ENCODE peak calls at places on chromosome 13, in seven cellular contexts. One of them, this sample, is unnamed. For H3K9me3, the result is how much of the 10 kb centered on the place peaks cover.

GRCh38 chr13:30861836-30862467 is 44.1 kb upstream of the MEDAG start:
- DNase-seq in A549: no peak
- DNase-seq in Peyer's patch: no peak
- DNase-seq in GM23248: no peak
- DNase-seq in psoas muscle: no peak
- DNase-seq in cardiac muscle cell: no peak
- DNase-seq in lung: no peak
- DNase-seq in this sample: no peak

GRCh38 chr13:41428155-41428554 is 29.2 kb upstream of the RGCC start:
- DNase-seq in psoas muscle: no peak
- DNase-seq in A549: no peak
- DNase-seq in GM23248: peak
- DNase-seq in cardiac muscle cell: peak
- DNase-seq in Peyer's patch: no peak
- DNase-seq in lung: no peak
- DNase-seq in this sample: no peak

GRCh38 chr13:38355595-38356120 is 6.0 kb downstream of the UFM1 start:
- DNase-seq in GM23248: no peak
- DNase-seq in cardiac muscle cell: no peak
- DNase-seq in lung: no peak
- DNase-seq in psoas muscle: no peak
- DNase-seq in Peyer's patch: no peak
- DNase-seq in A549: no peak
- DNase-seq in this sample: no peak

GRCh38 chr13:93635687-93636086 is 409.1 kb downstream of the GPC6 start:
- DNase-seq in cardiac muscle cell: peak
- DNase-seq in lung: no peak
- DNase-seq in Peyer's patch: no peak
- DNase-seq in A549: no peak
- DNase-seq in GM23248: peak
- DNase-seq in psoas muscle: no peak
- DNase-seq in this sample: no peak

GRCh38 chr13:108895220-108895704 is 265.9 kb downstream of the MYO16 start:
- DNase-seq in GM23248: peak
- DNase-seq in psoas muscle: no peak
- DNase-seq in lung: no peak
- DNase-seq in Peyer's patch: no peak
- DNase-seq in A549: peak
- DNase-seq in cardiac muscle cell: peak
- DNase-seq in this sample: no peak

GRCh38 chr13:47184311-47184710 is 287.5 kb upstream of the HTR2A start:
- DNase-seq in Peyer's patch: no peak
- DNase-seq in cardiac muscle cell: peak
- DNase-seq in psoas muscle: no peak
- DNase-seq in A549: no peak
- DNase-seq in GM23248: peak
- DNase-seq in lung: no peak
- DNase-seq in this sample: no peak

GRCh38 chr13:112773601-112774447 is 84.0 kb downstream of the ATP11A start:
- DNase-seq in Peyer's patch: no peak
- DNase-seq in A549: no peak
- DNase-seq in lung: no peak
- DNase-seq in GM23248: no peak
- DNase-seq in cardiac muscle cell: no peak
- DNase-seq in psoas muscle: no peak
- DNase-seq in this sample: no peak

GRCh38 chr13:110845520-110845919 is 69.3 kb downstream of the ANKRD10 start:
- DNase-seq in GM23248: no peak
- DNase-seq in cardiac muscle cell: no peak
- DNase-seq in A549: no peak
- DNase-seq in psoas muscle: no peak
- DNase-seq in lung: no peak
- DNase-seq in Peyer's patch: no peak
- DNase-seq in this sample: no peak

GRCh38 chr13:110408286-110408685 is 101.2 kb downstream of the COL4A2 start:
- DNase-seq in lung: no peak
- DNase-seq in A549: no peak
- DNase-seq in Peyer's patch: no peak
- DNase-seq in psoas muscle: no peak
- DNase-seq in cardiac muscle cell: no peak
- DNase-seq in GM23248: no peak
- DNase-seq in this sample: no peak

GRCh38 chr13:42275506-42275905 is 3.6 kb downstream of the AKAP11 start:
- DNase-seq in Peyer's patch: no peak
- DNase-seq in cardiac muscle cell: no peak
- DNase-seq in lung: no peak
- DNase-seq in A549: no peak
- DNase-seq in psoas muscle: no peak
- DNase-seq in GM23248: no peak
- DNase-seq in this sample: no peak

GRCh38 chr13:89486065-89486464 is 1814.9 kb downstream of the SLITRK5 start:
- DNase-seq in A549: no peak
- DNase-seq in psoas muscle: no peak
- DNase-seq in GM23248: no peak
- DNase-seq in lung: no peak
- DNase-seq in Peyer's patch: no peak
- DNase-seq in cardiac muscle cell: no peak
- DNase-seq in this sample: no peak

GRCh38 chr13:43273362-43273761 is 250.0 kb downstream of the DNAJC15 start:
- DNase-seq in GM23248: peak
- DNase-seq in cardiac muscle cell: no peak
- DNase-seq in A549: no peak
- DNase-seq in Peyer's patch: no peak
- DNase-seq in lung: no peak
- DNase-seq in psoas muscle: no peak
- DNase-seq in this sample: no peak

GRCh38 chr13:24162604-24163003 is 2.1 kb downstream of the SPATA13 start:
- DNase-seq in GM23248: no peak
- DNase-seq in lung: no peak
- DNase-seq in cardiac muscle cell: no peak
- DNase-seq in psoas muscle: no peak
- DNase-seq in Peyer's patch: no peak
- DNase-seq in A549: no peak
- DNase-seq in this sample: no peak

GRCh38 chr13:112603641-112604220 is 15.8 kb upstream of the TUBGCP3 start:
- DNase-seq in A549: no peak
- DNase-seq in psoas muscle: no peak
- DNase-seq in lung: no peak
- DNase-seq in GM23248: no peak
- DNase-seq in Peyer's patch: no peak
- DNase-seq in cardiac muscle cell: peak
- DNase-seq in this sample: no peak

GRCh38 chr13:71290963-71291937 is 575.8 kb downstream of the DACH1 start:
- DNase-seq in lung: no peak
- DNase-seq in Peyer's patch: no peak
- DNase-seq in A549: peak
- DNase-seq in GM23248: peak
- DNase-seq in cardiac muscle cell: peak
- DNase-seq in psoas muscle: no peak
- DNase-seq in this sample: no peak

GRCh38 chr13:75725784-75726183 is 89.7 kb downstream of the LMO7 start:
- DNase-seq in GM23248: no peak
- DNase-seq in cardiac muscle cell: no peak
- DNase-seq in Peyer's patch: no peak
- DNase-seq in psoas muscle: no peak
- DNase-seq in A549: no peak
- DNase-seq in lung: no peak
- DNase-seq in this sample: no peak

GRCh38 chr13:46149272-46150133 is 32.5 kb downstream of the LCP1 start:
- DNase-seq in psoas muscle: no peak
- DNase-seq in cardiac muscle cell: no peak
- DNase-seq in GM23248: peak
- DNase-seq in lung: no peak
- DNase-seq in Peyer's patch: no peak
- DNase-seq in A549: no peak
- DNase-seq in this sample: no peak

GRCh38 chr13:43284162-43284561 is 260.8 kb downstream of the DNAJC15 start:
- DNase-seq in psoas muscle: no peak
- DNase-seq in GM23248: peak
- DNase-seq in cardiac muscle cell: peak
- DNase-seq in lung: no peak
- DNase-seq in A549: no peak
- DNase-seq in Peyer's patch: no peak
- DNase-seq in this sample: no peak

GRCh38 chr13:112690242-112690943 is 555 bp downstream of the ATP11A start:
- DNase-seq in lung: no peak
- DNase-seq in A549: no peak
- DNase-seq in Peyer's patch: peak
- DNase-seq in cardiac muscle cell: peak
- DNase-seq in GM23248: peak
- DNase-seq in psoas muscle: peak
- DNase-seq in this sample: no peak

GRCh38 chr13:46896346-46897138 is at the start of gene HTR2A:
- DNase-seq in Peyer's patch: peak
- DNase-seq in GM23248: peak
- DNase-seq in A549: no peak
- DNase-seq in lung: no peak
- DNase-seq in psoas muscle: peak
- DNase-seq in cardiac muscle cell: peak
- DNase-seq in this sample: peak

GRCh38 chr13:92900455-92900854 is 326.2 kb upstream of the GPC6 start:
- DNase-seq in Peyer's patch: no peak
- DNase-seq in psoas muscle: no peak
- DNase-seq in cardiac muscle cell: peak
- DNase-seq in lung: no peak
- DNase-seq in A549: no peak
- DNase-seq in GM23248: no peak
- DNase-seq in this sample: no peak

GRCh38 chr13:100667894-100668293 is 6.7 kb downstream of the TMTC4 start:
- DNase-seq in lung: no peak
- DNase-seq in A549: no peak
- DNase-seq in Peyer's patch: no peak
- DNase-seq in GM23248: no peak
- DNase-seq in psoas muscle: no peak
- DNase-seq in cardiac muscle cell: no peak
- DNase-seq in this sample: no peak

GRCh38 chr13:27425918-27426630 is 1.7 kb downstream of the GTF3A start:
- DNase-seq in psoas muscle: peak
- DNase-seq in cardiac muscle cell: peak
- DNase-seq in A549: peak
- DNase-seq in Peyer's patch: peak
- DNase-seq in lung: peak
- DNase-seq in GM23248: peak
- DNase-seq in this sample: peak
- H3K27ac ChIP-seq in psoas muscle: peak
- H3K27ac ChIP-seq in cardiac muscle cell: no peak
- H3K27ac ChIP-seq in A549: peak
- H3K27ac ChIP-seq in Peyer's patch: peak
- H3K27ac ChIP-seq in lung: peak
- H3K27ac ChIP-seq in GM23248: peak
- H3K27ac ChIP-seq in this sample: peak

GRCh38 chr13:54733639-54734038 is 1705.0 kb downstream of the OLFM4 start:
- DNase-seq in Peyer's patch: no peak
- DNase-seq in A549: peak
- DNase-seq in lung: no peak
- DNase-seq in cardiac muscle cell: no peak
- DNase-seq in GM23248: no peak
- DNase-seq in psoas muscle: no peak
- DNase-seq in this sample: no peak
- H3K9me3 ChIP-seq in Peyer's patch: under half
- H3K9me3 ChIP-seq in A549: under half
- H3K9me3 ChIP-seq in lung: under half
- H3K9me3 ChIP-seq in cardiac muscle cell: under half
- H3K9me3 ChIP-seq in GM23248: under half
- H3K9me3 ChIP-seq in psoas muscle: under half
- H3K9me3 ChIP-seq in this sample: under half

GRCh38 chr13:53341144-53341510 is 312.5 kb downstream of the OLFM4 start:
- DNase-seq in GM23248: no peak
- DNase-seq in cardiac muscle cell: no peak
- DNase-seq in A549: no peak
- DNase-seq in psoas muscle: no peak
- DNase-seq in lung: no peak
- DNase-seq in Peyer's patch: no peak
- DNase-seq in this sample: no peak

GRCh38 chr13:53340505-53341143 is 312.0 kb downstream of the OLFM4 start:
- DNase-seq in GM23248: no peak
- DNase-seq in cardiac muscle cell: no peak
- DNase-seq in A549: no peak
- DNase-seq in lung: no peak
- DNase-seq in psoas muscle: no peak
- DNase-seq in Peyer's patch: no peak
- DNase-seq in this sample: no peak

GRCh38 chr13:53342623-53343022 is 314.0 kb downstream of the OLFM4 start:
- DNase-seq in lung: no peak
- DNase-seq in psoas muscle: no peak
- DNase-seq in Peyer's patch: no peak
- DNase-seq in A549: no peak
- DNase-seq in cardiac muscle cell: no peak
- DNase-seq in GM23248: no peak
- DNase-seq in this sample: no peak

GRCh38 chr13:53338760-53339159 is 310.1 kb downstream of the OLFM4 start:
- DNase-seq in Peyer's patch: no peak
- DNase-seq in psoas muscle: no peak
- DNase-seq in GM23248: no peak
- DNase-seq in cardiac muscle cell: no peak
- DNase-seq in A549: no peak
- DNase-seq in lung: no peak
- DNase-seq in this sample: no peak

DNA sequence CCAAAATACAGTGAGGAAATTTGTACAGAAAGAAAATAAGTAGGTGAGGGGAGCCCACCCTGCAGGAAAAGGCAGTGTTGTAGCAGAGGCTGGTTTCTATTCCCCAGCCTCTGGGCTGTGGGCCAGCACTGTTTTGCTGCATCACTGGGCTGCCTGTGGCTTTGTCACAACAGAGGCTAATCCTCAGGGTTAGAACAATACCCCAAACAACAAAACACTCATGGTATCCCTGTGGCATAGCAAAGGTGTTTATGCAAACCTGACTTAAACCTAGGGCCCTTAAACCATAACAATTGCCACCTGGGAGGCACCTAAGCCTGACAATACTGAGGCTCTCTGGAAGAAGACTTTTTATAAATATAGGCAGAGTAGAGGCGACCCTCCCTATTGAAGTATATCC is 314.7 kb downstream of the OLFM4 start:
- DNase-seq in GM23248: no peak
- DNase-seq in psoas muscle: no peak
- DNase-seq in cardiac muscle cell: no peak
- DNase-seq in lung: no peak
- DNase-seq in A549: no peak
- DNase-seq in Peyer's patch: no peak
- DNase-seq in this sample: no peak
- H3K27ac ChIP-seq in GM23248: no peak
- H3K27ac ChIP-seq in psoas muscle: no peak
- H3K27ac ChIP-seq in cardiac muscle cell: no peak
- H3K27ac ChIP-seq in lung: no peak
- H3K27ac ChIP-seq in A549: no peak
- H3K27ac ChIP-seq in Peyer's patch: no peak
- H3K27ac ChIP-seq in this sample: no peak

GRCh38 chr13:54301085-54301484 is 1272.5 kb downstream of the OLFM4 start:
- DNase-seq in GM23248: no peak
- DNase-seq in Peyer's patch: no peak
- DNase-seq in lung: no peak
- DNase-seq in psoas muscle: no peak
- DNase-seq in A549: no peak
- DNase-seq in cardiac muscle cell: no peak
- DNase-seq in this sample: no peak
- H3K9me3 ChIP-seq in GM23248: under half
- H3K9me3 ChIP-seq in Peyer's patch: under half
- H3K9me3 ChIP-seq in lung: under half
- H3K9me3 ChIP-seq in psoas muscle: under half
- H3K9me3 ChIP-seq in A549: under half
- H3K9me3 ChIP-seq in cardiac muscle cell: under half
- H3K9me3 ChIP-seq in this sample: under half

This sample was measured in right atrium auricular region.